ENCODE peak calls at places on chromosome 20, in ten cellular contexts. K, S, P, R, B, U, Z, T, E and L are unnamed samples.

GRCh38 chr20:13221673-13222318 is 722 bp downstream of the ISM1 start:
- DNase-seq in B (peak), R (no peak), U (peak), T (peak), E (peak), P (peak), K (peak), Z (peak), S (peak), L (peak)

GRCh38 chr20:17590245-17590644 is 20.4 kb downstream of the DSTN start:
- DNase-seq in U (no peak), R (no peak), T (no peak), E (no peak), B (no peak), Z (peak), K (no peak), S (no peak), P (no peak), L (no peak)

GRCh38 chr20:17960927-17961599 is 7.5 kb downstream of the SNX5 start:
- DNase-seq in E (peak), K (peak), R (no peak), U (no peak), S (no peak), P (no peak), B (no peak), T (no peak), Z (no peak), L (no peak)

GRCh38 chr20:53738945-53739798 is 145.5 kb upstream of the ZNF217 start:
- DNase-seq in K (no peak), P (no peak), T (no peak), E (no peak), S (no peak), Z (no peak), R (no peak), U (no peak), B (peak), L (peak)

GRCh38 chr20:50534567-50534966 is 24.4 kb downstream of the PTPN1 start:
- DNase-seq in R (no peak), T (no peak), B (peak), Z (no peak), E (no peak), K (peak), S (no peak), U (no peak), P (no peak), L (no peak)

GRCh38 chr20:13170771-13171170 is 50.3 kb upstream of the ISM1 start:
- DNase-seq in S (no peak), E (no peak), T (no peak), K (no peak), Z (no peak), U (no peak), P (no peak), R (no peak), B (no peak), L (no peak)

GRCh38 chr20:4820833-4821518 is 99.3 kb downstream of the PRND start:
- DNase-seq in T (peak), P (no peak), B (peak), U (peak), R (no peak), S (no peak), Z (no peak), K (peak), E (no peak), L (peak)

GRCh38 chr20:31617432-31618104 is 12.5 kb downstream of the ID1 start:
- DNase-seq in R (no peak), K (no peak), S (no peak), E (no peak), U (no peak), B (no peak), Z (no peak), T (no peak), P (no peak), L (no peak)

GRCh38 chr20:51725584-51726176 is 42.5 kb downstream of the ATP9A start:
- DNase-seq in P (no peak), R (no peak), S (no peak), B (no peak), E (peak), K (no peak), Z (no peak), U (no peak), T (no peak), L (peak)

GRCh38 chr20:9686455-9686854 is 152.4 kb downstream of the PAK5 start:
- DNase-seq in K (no peak), Z (no peak), R (no peak), U (no peak), S (no peak), B (no peak), T (no peak), P (no peak), E (no peak), L (no peak)

GRCh38 chr20:47055699-47056369 is 161.2 kb downstream of the EYA2 start:
- DNase-seq in U (no peak), T (no peak), E (no peak), Z (no peak), R (no peak), B (no peak), P (no peak), K (peak), S (no peak), L (no peak)

GRCh38 chr20:45432294-45432693 is 16.4 kb downstream of the PIGT start:
- DNase-seq in U (no peak), T (no peak), R (no peak), S (no peak), B (no peak), K (no peak), Z (no peak), P (no peak), E (no peak), L (no peak)

GRCh38 chr20:19222520-19223040 is 10.1 kb downstream of the SLC24A3 start:
- DNase-seq in U (no peak), R (no peak), S (no peak), K (no peak), B (no peak), Z (no peak), T (no peak), P (no peak), E (no peak), L (no peak)

GRCh38 chr20:58199058-58199457 is 29.4 kb downstream of the ANKRD60 start:
- DNase-seq in P (no peak), U (no peak), K (no peak), R (no peak), B (no peak), S (no peak), E (no peak), Z (no peak), T (no peak), L (no peak)

GRCh38 chr20:57061058-57061900 is 205.2 kb downstream of the BMP7 start:
- DNase-seq in P (peak), K (no peak), S (no peak), Z (peak), B (no peak), U (peak), T (peak), E (no peak), R (no peak), L (peak)

GRCh38 chr20:53946106-53946505 is 124.3 kb downstream of the BCAS1 start:
- DNase-seq in T (no peak), B (no peak), E (no peak), Z (no peak), K (no peak), S (no peak), R (no peak), U (no peak), P (no peak), L (no peak)

GRCh38 chr20:64158346-64159285 is 5.6 kb upstream of the MYT1 start:
- DNase-seq in P (no peak), S (no peak), E (no peak), U (no peak), B (no peak), K (no peak), R (no peak), Z (no peak), T (no peak), L (no peak)

GRCh38 chr20:62485062-62485700 is 9.4 kb upstream of the GATA5 start:
- DNase-seq in R (no peak), E (no peak), S (peak), B (peak), T (no peak), P (peak), U (no peak), K (peak), Z (peak), L (peak)

GRCh38 chr20:55322745-55323144 is 682.6 kb downstream of the CBLN4 start:
- DNase-seq in T (no peak), P (no peak), U (no peak), S (no peak), E (no peak), Z (no peak), B (no peak), R (no peak), K (no peak), L (no peak)

GRCh38 chr20:6006603-6006949 is 47.3 kb downstream of the LRRN4 start:
- DNase-seq in Z (no peak), S (no peak), U (no peak), B (no peak), R (no peak), E (no peak), T (no peak), K (no peak), P (no peak), L (no peak)

GRCh38 chr20:58524814-58525213 is 9.6 kb upstream of the APCDD1L start:
- DNase-seq in P (no peak), U (no peak), K (peak), R (no peak), E (no peak), Z (no peak), S (no peak), B (peak), T (no peak), L (peak)

GRCh38 chr20:58700823-58701222 is 8.2 kb downstream of the NPEPL1 start:
- DNase-seq in K (no peak), T (peak), B (no peak), S (peak), R (no peak), Z (no peak), E (no peak), U (no peak), P (no peak), L (no peak)

GRCh38 chr20:7174554-7174953 is 407.1 kb downstream of the BMP2 start:
- DNase-seq in T (no peak), R (no peak), S (no peak), P (no peak), K (no peak), U (no peak), Z (no peak), E (no peak), B (no peak), L (no peak)

GRCh38 chr20:14197097-14197496 is 140.3 kb downstream of the FLRT3 start:
- DNase-seq in S (no peak), E (no peak), T (no peak), B (peak), U (no peak), R (no peak), P (no peak), Z (no peak), K (peak), L (no peak)

GRCh38 chr20:59807909-59808728 is 125.3 kb downstream of the SYCP2 start:
- DNase-seq in U (no peak), K (no peak), B (no peak), R (peak), E (no peak), S (peak), P (no peak), T (peak), Z (no peak), L (no peak)

GRCh38 chr20:34663213-34663943 is 13.5 kb downstream of the PIGU start:
- DNase-seq in E (no peak), B (no peak), T (no peak), U (no peak), S (no peak), R (no peak), Z (no peak), K (peak), P (no peak), L (no peak)

GRCh38 chr20:63738687-63739128 is 868 bp upstream of the SLC2A4RG start:
- DNase-seq in K (no peak), R (no peak), P (peak), B (peak), T (peak), U (no peak), Z (peak), S (peak), E (peak), L (no peak)

GRCh38 chr20:7003598-7003997 is 236.1 kb downstream of the BMP2 start:
- DNase-seq in S (no peak), U (no peak), K (no peak), B (peak), T (no peak), R (no peak), P (no peak), Z (no peak), E (no peak), L (peak)

GRCh38 chr20:37901667-37902503 is 1.0 kb upstream of the VSTM2L start:
- DNase-seq in K (peak), Z (peak), R (no peak), S (no peak), P (peak), T (no peak), E (peak), B (peak), U (peak), L (peak)

GRCh38 chr20:43460172-43460829 is 2.6 kb downstream of the SRSF6 start:
- DNase-seq in S (no peak), Z (no peak), U (no peak), R (no peak), E (no peak), P (no peak), T (no peak), B (no peak), K (no peak), L (no peak)

GRCh38 chr20:43460830-43461200 is 3.1 kb downstream of the SRSF6 start:
- DNase-seq in R (no peak), S (no peak), K (no peak), P (no peak), T (no peak), Z (no peak), U (no peak), B (no peak), E (no peak), L (no peak)

GRCh38 chr20:43463133-43463863 is 5.6 kb downstream of the SRSF6 start:
- DNase-seq in P (no peak), E (no peak), Z (no peak), K (no peak), B (no peak), U (no peak), R (no peak), S (no peak), T (no peak), L (no peak)

GRCh38 chr20:43462369-43463132 is 4.9 kb downstream of the SRSF6 start:
- DNase-seq in K (no peak), Z (no peak), S (no peak), P (no peak), B (no peak), R (no peak), E (no peak), U (no peak), T (no peak), L (no peak)

GRCh38 chr20:43461894-43462293 is 4.2 kb downstream of the SRSF6 start:
- DNase-seq in E (no peak), Z (no peak), T (no peak), R (no peak), B (no peak), U (no peak), S (no peak), P (no peak), K (no peak), L (no peak)
- H3K4me3 ChIP-seq in E (no peak), Z (no peak), T (no peak), R (no peak), B (no peak), U (no peak), S (no peak), P (peak), K (no peak), L (no peak)

GRCh38 chr20:48681201-48681881 is 146.5 kb downstream of the PREX1 start:
- DNase-seq in P (no peak), T (no peak), R (no peak), B (no peak), K (no peak), S (no peak), U (no peak), E (no peak), Z (no peak), L (no peak)

GRCh38 chr20:48676795-48677447 is 150.9 kb downstream of the PREX1 start:
- DNase-seq in E (no peak), S (no peak), T (no peak), B (no peak), K (no peak), Z (no peak), U (no peak), R (no peak), P (no peak), L (no peak)

GRCh38 chr20:48679603-48680002 is 148.2 kb downstream of the PREX1 start:
- DNase-seq in P (peak), T (no peak), B (no peak), Z (no peak), S (peak), R (no peak), E (no peak), K (no peak), U (no peak), L (no peak)

GRCh38 chr20:48680650-48681049 is 147.1 kb downstream of the PREX1 start:
- DNase-seq in E (no peak), K (no peak), S (no peak), P (no peak), U (no peak), T (no peak), R (no peak), B (no peak), Z (no peak), L (no peak)

DNA sequence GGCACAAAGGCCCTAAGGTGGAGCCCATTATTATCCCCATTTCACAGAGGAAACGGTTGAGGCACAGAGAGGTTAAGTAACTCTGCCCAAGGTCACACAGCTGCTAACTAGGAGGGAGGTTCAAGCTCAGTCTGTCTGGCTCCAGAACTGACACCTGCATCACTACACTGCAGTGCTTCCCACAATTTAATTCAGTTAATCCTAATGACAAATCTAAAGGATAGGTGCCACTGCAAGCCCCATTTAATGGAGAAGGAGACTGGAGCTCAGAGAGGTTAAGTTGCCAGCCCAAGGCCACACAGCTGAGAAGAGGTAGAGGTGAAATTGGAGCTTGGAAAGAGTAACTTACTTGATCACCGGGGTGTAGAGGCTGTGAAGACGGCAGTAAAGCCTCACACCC is 148.8 kb downstream of the PREX1 start:
- DNase-seq in E (no peak), B (no peak), P (no peak), T (no peak), S (no peak), U (no peak), K (no peak), R (no peak), Z (no peak), L (no peak)
- H3K4me3 ChIP-seq in E (no peak), B (no peak), P (no peak), T (no peak), S (no peak), U (no peak), K (no peak), R (no peak), Z (no peak), L (no peak)

GRCh38 chr20:61253640-61254511 is 1.8 kb downstream of the CDH4 start:
- DNase-seq in R (no peak), U (peak), S (peak), B (peak), K (peak), T (no peak), P (peak), Z (peak), E (no peak), L (peak)
- H3K4me3 ChIP-seq in R (peak), U (peak), S (no peak), B (peak), K (peak), T (no peak), P (peak), Z (peak), E (no peak), L (peak)

DNA sequence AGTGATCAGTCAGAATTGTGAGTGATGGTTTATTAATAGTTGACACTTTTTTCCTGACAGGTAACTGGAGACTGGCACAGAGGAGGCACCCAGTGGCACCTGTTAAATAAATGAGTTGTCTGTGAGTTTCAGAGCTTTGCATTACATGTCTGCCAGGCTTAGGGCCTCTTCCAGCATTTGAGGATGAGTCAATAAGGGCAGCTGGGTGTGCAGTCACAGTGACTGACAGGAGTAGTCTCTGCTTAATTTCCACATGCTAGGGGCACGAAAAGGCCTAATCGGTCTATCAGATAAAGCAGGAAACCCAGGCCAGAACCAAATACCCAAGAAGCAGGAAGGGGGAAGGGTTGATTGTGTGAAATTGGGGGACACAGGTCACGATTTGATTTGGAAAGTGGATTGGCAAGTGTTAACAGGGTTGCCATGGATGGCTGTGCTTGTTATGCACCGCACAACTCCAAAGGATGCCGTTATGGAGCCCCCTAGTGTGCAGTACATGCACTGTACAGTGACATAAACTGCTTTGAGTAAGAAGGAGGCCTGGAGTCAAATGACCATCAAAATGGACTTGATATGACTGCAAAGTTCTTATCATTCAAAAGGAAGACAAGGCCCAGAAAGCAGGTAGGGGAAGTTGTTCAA is 111.9 kb upstream of the GGTLC1 start:
- DNase-seq in U (no peak), Z (peak), P (peak), B (peak), R (no peak), T (no peak), S (no peak), K (peak), E (peak), L (peak)
- H3K4me3 ChIP-seq in U (no peak), Z (no peak), P (no peak), B (no peak), R (no peak), T (no peak), S (no peak), K (no peak), E (no peak), L (no peak)